ENCODE peak calls at places on chromosomes 1 and 21, in eight cellular contexts. W is iris pigment epithelial cell; C is T-helper 1 cell; X is RWPE1; L is lower lobe of right lung; M is CD8-positive, alpha-beta T cell; N is activated CD4-positive, CD25-positive, alpha-beta regulatory T cell treated with anti-CD3 and anti-CD28 coated beads, Interleukin-2, amount 50 U/mL, for 72 hours; Y is aorta. D is an unnamed sample.

GRCh38 chr21:42080788-42081083 is 9.6 kb downstream of the UMODL1 start:
- DNase-seq in Y (no peak), L (no peak), X (peak; percentile 22), W (peak; percentile 85), C (no peak), M (no peak), N (no peak), D (no peak)

GRCh38 chr1:224407546-224408293 is 26.9 kb downstream of the WDR26 start:
- DNase-seq in M (no peak), N (no peak), L (no peak), Y (no peak), C (no peak), W (peak; percentile 12), X (no peak), D (no peak)

GRCh38 chr1:91798741-91799140 is 87.2 kb downstream of the TGFBR3 start:
- DNase-seq in L (no peak), X (no peak), C (no peak), W (no peak), M (no peak), Y (no peak), N (no peak), D (no peak)

GRCh38 chr1:248807067-248807737 is 18.5 kb downstream of the SH3BP5L start:
- DNase-seq in M (peak; percentile 34), X (no peak), L (peak; percentile 76), W (peak; percentile 34), Y (peak; percentile 78), N (peak; percentile 57), C (peak; percentile 29), D (no peak)

GRCh38 chr1:247332901-247333361 is 1.3 kb upstream of the ZNF496 start:
- DNase-seq in M (no peak), W (peak; percentile 38), N (no peak), L (peak; percentile 70), X (peak; percentile 36), Y (peak; percentile 82), C (no peak), D (no peak)

GRCh38 chr1:114088392-114089299 is 65.0 kb downstream of the SYT6 start:
- DNase-seq in X (no peak), N (no peak), L (no peak), C (no peak), Y (no peak), M (no peak), W (no peak), D (no peak)

GRCh38 chr1:1782399-1783221 is 4.3 kb upstream of the NADK start:
- DNase-seq in X (peak; percentile 64), N (peak; percentile 53), L (peak; percentile 85), W (peak; percentile 69), C (no peak), M (peak; percentile 22), Y (peak; percentile 86), D (no peak)

GRCh38 chr21:46118871-46119564 is 21.1 kb downstream of the COL6A2 start:
- DNase-seq in M (no peak), N (peak; percentile 11), W (no peak), L (peak; percentile 41), C (no peak), Y (peak; percentile 45), X (no peak), D (peak; percentile 88)

GRCh38 chr21:34790834-34791233 is 122.0 kb downstream of the CLIC6 start:
- DNase-seq in M (no peak), Y (no peak), N (no peak), W (no peak), X (no peak), C (no peak), L (no peak), D (no peak)

GRCh38 chr1:209960926-209961325 is 22.9 kb downstream of the SYT14 start:
- DNase-seq in M (no peak), W (no peak), X (no peak), C (no peak), N (no peak), Y (no peak), L (no peak), D (no peak)

GRCh38 chr1:205472737-205473565 is 17.1 kb upstream of the BLACAT1 start:
- DNase-seq in W (no peak), X (no peak), C (no peak), M (no peak), Y (no peak), L (no peak), N (no peak), D (no peak)

GRCh38 chr1:230159580-230159979 is 92.5 kb downstream of the GALNT2 start:
- DNase-seq in L (no peak), C (no peak), X (no peak), M (no peak), N (no peak), W (no peak), Y (no peak), D (no peak)

GRCh38 chr1:92461364-92462097 is 25.2 kb downstream of the GFI1 start:
- DNase-seq in Y (no peak), X (no peak), W (no peak), M (no peak), L (no peak), N (no peak), C (no peak), D (no peak)

GRCh38 chr1:91795601-91796389 is 90.2 kb downstream of the TGFBR3 start:
- DNase-seq in M (no peak), X (no peak), Y (no peak), W (peak; percentile 80), C (no peak), L (no peak), N (no peak), D (no peak)

GRCh38 chr1:78586572-78586971 is 33.7 kb upstream of the IFI44L start:
- DNase-seq in C (no peak), N (no peak), M (no peak), Y (no peak), L (no peak), W (peak; percentile 74), X (no peak), D (no peak)

GRCh38 chr1:192010406-192010805 is 147.9 kb upstream of the RGS18 start:
- DNase-seq in C (no peak), W (peak; percentile 25), L (no peak), M (no peak), X (no peak), Y (no peak), N (no peak), D (no peak)

GRCh38 chr1:160293020-160293968 is 8.4 kb upstream of the PEX19 start:
- DNase-seq in L (no peak), N (no peak), M (no peak), W (no peak), X (no peak), C (no peak), Y (no peak), D (no peak)

GRCh38 chr1:19405195-19405760 is 80.1 kb downstream of the CAPZB start:
- DNase-seq in L (no peak), W (no peak), X (no peak), N (no peak), M (no peak), C (no peak), Y (no peak), D (no peak)

GRCh38 chr1:234941711-234942320 is 186.8 kb downstream of the TOMM20 start:
- DNase-seq in X (no peak), L (no peak), W (no peak), M (no peak), C (no peak), N (peak; percentile 9), Y (no peak), D (no peak)

GRCh38 chr1:108561731-108562326 is 1.9 kb downstream of the EEIG2 start:
- DNase-seq in W (no peak), X (peak; percentile 62), Y (peak; percentile 79), N (peak; percentile 78), M (peak; percentile 73), C (peak; percentile 75), L (peak; percentile 88), D (no peak)

GRCh38 chr1:198655464-198656121 is 16.8 kb downstream of the PTPRC start:
- DNase-seq in N (no peak), C (no peak), L (no peak), Y (no peak), M (no peak), X (no peak), W (peak; percentile 16), D (no peak)

GRCh38 chr1:230425252-230426061 is 675 bp downstream of the PGBD5 start:
- DNase-seq in Y (peak; percentile 52), W (peak; percentile 10), L (peak; percentile 51), M (no peak), N (no peak), C (no peak), X (no peak), D (no peak)

D was measured in chondrocyte.